ENCODE peak calls at places on chromosome 17, in five cellular contexts. One of them, this sample, is unnamed.

GRCh38 chr17:49387374-49388289 is 25.6 kb upstream of the ZNF652 start:
- DNase-seq in psoas muscle: no peak
- DNase-seq in cardiac muscle cell: no peak
- DNase-seq in non-pigmented ciliary epithelial cell: no peak
- DNase-seq in CD8-positive, alpha-beta memory T cell: no peak
- DNase-seq in this sample: no peak

GRCh38 chr17:9427460-9428315 is 147.9 kb downstream of the STX8 start:
- DNase-seq in psoas muscle: peak; percentile 30
- DNase-seq in cardiac muscle cell: no peak
- DNase-seq in non-pigmented ciliary epithelial cell: no peak
- DNase-seq in CD8-positive, alpha-beta memory T cell: no peak
- DNase-seq in this sample: no peak

GRCh38 chr17:46082293-46082692 is 83.2 kb downstream of the STH start:
- DNase-seq in psoas muscle: no peak
- DNase-seq in cardiac muscle cell: no peak
- DNase-seq in non-pigmented ciliary epithelial cell: no peak
- DNase-seq in CD8-positive, alpha-beta memory T cell: no peak
- DNase-seq in this sample: no peak

GRCh38 chr17:73564856-73565255 is 79.4 kb downstream of the SDK2 start:
- DNase-seq in psoas muscle: no peak
- DNase-seq in cardiac muscle cell: no peak
- DNase-seq in non-pigmented ciliary epithelial cell: no peak
- DNase-seq in CD8-positive, alpha-beta memory T cell: no peak
- DNase-seq in this sample: no peak

GRCh38 chr17:30905742-30906100 is 317 bp downstream of the TEFM start:
- DNase-seq in psoas muscle: no peak
- DNase-seq in cardiac muscle cell: peak; percentile 21
- DNase-seq in non-pigmented ciliary epithelial cell: no peak
- DNase-seq in CD8-positive, alpha-beta memory T cell: no peak
- DNase-seq in this sample: no peak

GRCh38 chr17:20063665-20064648 is 54.8 kb downstream of the SPECC1 start:
- DNase-seq in psoas muscle: peak; percentile 89
- DNase-seq in cardiac muscle cell: no peak
- DNase-seq in non-pigmented ciliary epithelial cell: no peak
- DNase-seq in CD8-positive, alpha-beta memory T cell: no peak
- DNase-seq in this sample: peak; percentile 85

GRCh38 chr17:82121660-82122629 is 23.9 kb upstream of the FASN start:
- DNase-seq in psoas muscle: no peak
- DNase-seq in cardiac muscle cell: no peak
- DNase-seq in non-pigmented ciliary epithelial cell: no peak
- DNase-seq in CD8-positive, alpha-beta memory T cell: no peak
- DNase-seq in this sample: no peak

GRCh38 chr17:28717578-28718316 is at the start of gene RAB34:
- DNase-seq in psoas muscle: peak; percentile 80
- DNase-seq in cardiac muscle cell: peak; percentile 97
- DNase-seq in non-pigmented ciliary epithelial cell: no peak
- DNase-seq in CD8-positive, alpha-beta memory T cell: no peak
- DNase-seq in this sample: peak; percentile 87

GRCh38 chr17:68346448-68346847 is 55.2 kb downstream of the ARSG start:
- DNase-seq in psoas muscle: no peak
- DNase-seq in cardiac muscle cell: no peak
- DNase-seq in non-pigmented ciliary epithelial cell: no peak
- DNase-seq in CD8-positive, alpha-beta memory T cell: peak; percentile 62
- DNase-seq in this sample: no peak

GRCh38 chr17:31610301-31610910 is 218.9 kb downstream of the RAB11FIP4 start:
- DNase-seq in psoas muscle: no peak
- DNase-seq in cardiac muscle cell: no peak
- DNase-seq in non-pigmented ciliary epithelial cell: no peak
- DNase-seq in CD8-positive, alpha-beta memory T cell: no peak
- DNase-seq in this sample: peak; percentile 52

GRCh38 chr17:38702166-38702899 is 2.7 kb upstream of the MLLT6 start:
- DNase-seq in psoas muscle: peak; percentile 92
- DNase-seq in cardiac muscle cell: peak; percentile 91
- DNase-seq in non-pigmented ciliary epithelial cell: peak; percentile 11
- DNase-seq in CD8-positive, alpha-beta memory T cell: peak; percentile 79
- DNase-seq in this sample: peak; percentile 50

GRCh38 chr17:72590382-72590781 is 469.6 kb downstream of the SOX9 start:
- DNase-seq in psoas muscle: no peak
- DNase-seq in cardiac muscle cell: no peak
- DNase-seq in non-pigmented ciliary epithelial cell: no peak
- DNase-seq in CD8-positive, alpha-beta memory T cell: no peak
- DNase-seq in this sample: no peak

GRCh38 chr17:15498107-15498506 is 30.7 kb upstream of the CDRT4 start:
- DNase-seq in psoas muscle: no peak
- DNase-seq in cardiac muscle cell: no peak
- DNase-seq in non-pigmented ciliary epithelial cell: no peak
- DNase-seq in CD8-positive, alpha-beta memory T cell: no peak
- DNase-seq in this sample: no peak

GRCh38 chr17:66547170-66547865 is 244.9 kb downstream of the PRKCA start:
- DNase-seq in psoas muscle: no peak
- DNase-seq in cardiac muscle cell: no peak
- DNase-seq in non-pigmented ciliary epithelial cell: no peak
- DNase-seq in CD8-positive, alpha-beta memory T cell: no peak
- DNase-seq in this sample: no peak

GRCh38 chr17:40493697-40494096 is 7.7 kb downstream of the TNS4 start:
- DNase-seq in psoas muscle: no peak
- DNase-seq in cardiac muscle cell: no peak
- DNase-seq in non-pigmented ciliary epithelial cell: no peak
- DNase-seq in CD8-positive, alpha-beta memory T cell: no peak
- DNase-seq in this sample: no peak

GRCh38 chr17:44546711-44547606 is 10.3 kb upstream of the FZD2 start:
- DNase-seq in psoas muscle: no peak
- DNase-seq in cardiac muscle cell: no peak
- DNase-seq in non-pigmented ciliary epithelial cell: no peak
- DNase-seq in CD8-positive, alpha-beta memory T cell: no peak
- DNase-seq in this sample: no peak

GRCh38 chr17:16298140-16298662 is 55.1 kb downstream of the CENPV start:
- DNase-seq in psoas muscle: no peak
- DNase-seq in cardiac muscle cell: no peak
- DNase-seq in non-pigmented ciliary epithelial cell: no peak
- DNase-seq in CD8-positive, alpha-beta memory T cell: no peak
- DNase-seq in this sample: no peak

GRCh38 chr17:76707985-76708807 is 2.6 kb downstream of the MXRA7 start:
- DNase-seq in psoas muscle: peak; percentile 35
- DNase-seq in cardiac muscle cell: peak; percentile 69
- DNase-seq in non-pigmented ciliary epithelial cell: no peak
- DNase-seq in CD8-positive, alpha-beta memory T cell: no peak
- DNase-seq in this sample: no peak

This sample was measured in NCI-H1694.